ENCODE peak calls at places on chromosome 20, in four cellular contexts. S, J, P and D are unnamed samples.

GRCh38 chr20:45345104-45345936 is 2.9 kb downstream of the SDC4 start:
- DNase-seq in J (peak; percentile 87), P (no peak), S (no peak), D (peak; percentile 73)

GRCh38 chr20:15012551-15012950 is 675.1 kb upstream of the FLRT3 start:
- DNase-seq in P (no peak), J (no peak), S (no peak), D (no peak)

GRCh38 chr20:1322511-1323245 is 6.3 kb downstream of the SDCBP2 start:
- DNase-seq in J (peak; percentile 57), S (no peak), P (peak; percentile 80), D (no peak)

GRCh38 chr20:57614490-57615471 is 5.4 kb downstream of the ZBP1 start:
- DNase-seq in S (no peak), P (no peak), J (no peak), D (peak; percentile 8)

GRCh38 chr20:3679749-3680700 is 1.8 kb downstream of the ADAM33 start:
- DNase-seq in S (peak; percentile 66), J (no peak), P (no peak), D (no peak)

GRCh38 chr20:4613184-4613583 is 108.5 kb upstream of the PRND start:
- DNase-seq in J (no peak), S (no peak), P (no peak), D (no peak)

GRCh38 chr20:51692806-51693400 is 75.3 kb downstream of the ATP9A start:
- DNase-seq in P (no peak), J (no peak), S (no peak), D (no peak)

GRCh38 chr20:17822039-17822438 is 122.3 kb downstream of the BANF2 start:
- DNase-seq in P (no peak), J (peak; percentile 76), S (no peak), D (no peak)

GRCh38 chr20:33992145-33992922 is 1.4 kb upstream of the RALY start:
- DNase-seq in S (peak; percentile 32), J (no peak), P (no peak), D (no peak)

GRCh38 chr20:35294293-35294685 is 2.1 kb upstream of the FAM83C start:
- DNase-seq in S (no peak), J (no peak), P (no peak), D (no peak)

GRCh38 chr20:9617940-9618339 is 103.5 kb downstream of the LAMP5 start:
- DNase-seq in P (peak; percentile 68), S (peak; percentile 70), J (peak; percentile 51), D (no peak)

GRCh38 chr20:32456869-32457421 is 98.8 kb downstream of the ASXL1 start:
- DNase-seq in S (peak; percentile 88), J (no peak), P (peak; percentile 55), D (peak; percentile 36)

GRCh38 chr20:56439784-56440291 is 27.8 kb downstream of the CASS4 start:
- DNase-seq in J (peak; percentile 39), P (no peak), S (no peak), D (no peak)

GRCh38 chr20:43389839-43390626 is 67.7 kb upstream of the SRSF6 start:
- DNase-seq in S (no peak), J (peak; percentile 23), P (no peak), D (no peak)

GRCh38 chr20:34269996-34270627 is 28.9 kb downstream of the ASIP start:
- DNase-seq in P (peak; percentile 50), J (peak; percentile 22), S (no peak), D (no peak)

DNA sequence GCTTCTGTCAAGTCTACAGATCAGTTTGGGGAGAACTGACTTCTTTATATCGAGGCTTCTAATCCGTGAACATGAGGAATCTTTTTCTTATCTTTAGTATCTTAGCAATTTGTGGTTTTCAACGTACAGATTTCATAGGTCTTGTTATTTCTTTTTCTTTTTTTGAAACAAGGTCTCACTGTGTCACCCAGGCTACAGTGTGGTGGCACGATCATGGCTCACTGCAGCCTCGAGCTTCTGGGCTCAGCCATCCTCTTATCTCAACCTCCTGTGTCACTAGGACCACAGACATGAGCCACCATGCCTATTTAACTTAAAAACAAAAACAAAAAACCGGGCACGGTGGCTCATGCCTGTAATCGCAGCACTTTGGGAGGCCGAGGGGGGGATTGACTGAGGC is 29.3 kb downstream of the DNAJC5 start:
- DNase-seq in J (no peak), P (no peak), S (no peak), D (no peak)
- H3K4me3 ChIP-seq in J (no peak overlapping the region), P (no peak overlapping the region), S (no peak overlapping the region), D (no peak overlapping the region)

DNA sequence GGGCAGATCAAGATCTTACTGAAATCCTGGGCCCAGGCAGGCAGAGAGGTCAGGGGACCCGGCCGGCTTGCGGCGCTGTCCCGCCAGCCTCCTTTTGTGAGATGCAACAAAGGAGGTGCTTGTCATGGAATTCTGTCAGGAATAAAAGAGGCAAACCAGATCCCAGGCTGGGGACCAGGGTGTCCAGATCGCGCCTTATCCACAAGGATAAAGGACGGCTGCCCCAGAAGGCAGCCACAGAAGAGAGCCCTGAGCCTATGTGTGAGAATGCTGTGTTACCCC is 42.6 kb upstream of the CDH22 start:
- DNase-seq in J (no peak), P (no peak), S (peak; percentile 44), D (no peak)
- H3K27ac ChIP-seq in J (no peak overlapping the region), P (peak overlapping the region; percentile 63), S (peak overlapping the region; percentile 76), D (no peak overlapping the region)

GRCh38 chr20:62067547-62068260 is 2.0 kb upstream of the TAF4 start:
- DNase-seq in S (no peak), P (no peak), J (no peak), D (no peak)
- H3K4me3 ChIP-seq in S (peak overlapping the region; percentile 74), P (no peak overlapping the region), J (no peak overlapping the region), D (no peak overlapping the region)

GRCh38 chr20:19378057-19378456 is 165.6 kb downstream of the SLC24A3 start:
- DNase-seq in J (no peak), S (no peak), P (no peak), D (no peak)
- H3K27ac ChIP-seq in J (no peak overlapping the region), S (no peak overlapping the region), P (no peak overlapping the region), D (no peak overlapping the region)

DNA sequence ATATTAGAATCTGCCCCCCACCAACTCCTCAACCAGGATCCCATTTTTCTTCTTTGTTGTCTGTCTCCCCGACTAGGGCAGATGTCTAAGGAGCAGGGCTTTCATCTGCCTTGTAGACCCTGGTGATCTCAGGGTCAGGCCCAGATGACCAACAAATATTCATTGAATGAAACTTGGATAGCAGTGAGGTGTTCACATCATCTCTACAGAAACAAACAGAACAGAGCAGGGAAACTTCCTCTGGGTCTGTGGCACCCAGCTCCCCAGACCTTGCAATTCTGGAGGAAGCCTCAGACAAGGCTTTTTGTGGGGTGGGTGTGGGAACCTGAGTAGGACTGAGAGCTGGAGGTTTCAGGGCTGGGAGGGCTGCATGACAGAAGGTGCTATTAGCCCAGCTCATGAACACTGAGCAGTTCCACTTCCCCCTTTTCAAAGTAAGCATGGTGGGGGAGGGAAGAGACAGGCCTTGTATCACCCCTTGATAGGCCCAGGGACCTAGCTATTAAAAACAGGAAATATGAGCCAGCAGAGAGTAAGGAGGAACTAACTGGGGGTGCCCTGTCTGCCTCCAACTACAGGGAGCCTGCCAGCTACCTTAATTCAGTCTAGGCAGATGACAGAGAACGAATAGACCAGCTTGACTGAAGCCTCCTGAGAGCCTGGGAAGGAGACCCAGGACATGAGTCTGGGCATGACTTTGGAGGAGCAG is 37.3 kb upstream of the TOP1 start:
- DNase-seq in P (peak; percentile 44), J (peak; percentile 63), S (no peak), D (no peak)
- H3K4me3 ChIP-seq in P (no peak overlapping the region), J (no peak overlapping the region), S (no peak overlapping the region), D (no peak overlapping the region)

GRCh38 chr20:62648318-62648995 is 6.2 kb downstream of the SLCO4A1 start:
- DNase-seq in J (no peak), P (no peak), S (no peak), D (no peak)
- H3K27ac ChIP-seq in J (no peak overlapping the region), P (no peak overlapping the region), S (no peak overlapping the region), D (no peak overlapping the region)